ENCODE peak calls at places on chromosomes 6 and 20, in five cellular contexts. M, K, X, S and O are unnamed samples. For H3K27me3, the result is how much of the 10 kb centered on the place peaks cover.

GRCh38 chr6:33008944-33009861 is at the start of gene HLA-DOA:
- DNase-seq in M (peak), K (no peak), X (no peak), S (no peak), O (no peak)

GRCh38 chr20:50415516-50416268 is 94.5 kb upstream of the PTPN1 start:
- DNase-seq in M (peak), K (peak), X (peak), S (peak), O (no peak)

GRCh38 chr6:162119349-162119748 is 608.2 kb downstream of the PRKN start:
- DNase-seq in M (peak), K (no peak), X (no peak), S (no peak), O (no peak)

GRCh38 chr20:380763-381580 is 412 bp downstream of the TRIB3 start:
- DNase-seq in M (peak), K (peak), X (no peak), S (no peak), O (peak)

GRCh38 chr6:24610672-24611071 is 35.3 kb downstream of the KIAA0319 start:
- DNase-seq in M (no peak), K (no peak), X (no peak), S (no peak), O (no peak)

GRCh38 chr20:1462834-1463233 is 3.8 kb downstream of the NSFL1C start:
- DNase-seq in M (no peak), K (no peak), X (no peak), S (no peak), O (no peak)

GRCh38 chr20:59962155-59962554 is 3.9 kb downstream of the CDH26 start:
- DNase-seq in M (no peak), K (no peak), X (no peak), S (no peak), O (no peak)

GRCh38 chr6:137264308-137265075 is 45.3 kb upstream of the IFNGR1 start:
- DNase-seq in M (no peak), K (peak), X (no peak), S (no peak), O (no peak)

GRCh38 chr20:44646641-44647274 is 4.7 kb downstream of the ADA start:
- DNase-seq in M (peak), K (no peak), X (no peak), S (no peak), O (no peak)

GRCh38 chr20:23141450-23142161 is 55.5 kb upstream of the CD93 start:
- DNase-seq in M (no peak), K (peak), X (no peak), S (no peak), O (no peak)

GRCh38 chr6:156695747-156696146 is 81.4 kb upstream of the ARID1B start:
- DNase-seq in M (no peak), K (no peak), X (no peak), S (no peak), O (no peak)

GRCh38 chr6:11271228-11271627 is 38.8 kb upstream of the NEDD9 start:
- DNase-seq in M (peak), K (peak), X (no peak), S (no peak), O (no peak)

GRCh38 chr6:5532941-5533340 is 271.6 kb downstream of the FARS2 start:
- DNase-seq in M (no peak), K (no peak), X (no peak), S (no peak), O (no peak)

GRCh38 chr6:141313986-141314385 is 818.7 kb upstream of the GJE1 start:
- DNase-seq in M (no peak), K (no peak), X (no peak), S (no peak), O (no peak)

GRCh38 chr6:70954750-70955149 is 2.1 kb downstream of the B3GAT2 start:
- DNase-seq in M (no peak), K (no peak), X (no peak), S (no peak), O (no peak)

GRCh38 chr6:33513213-33513612 is 58.8 kb downstream of the ZBTB9 start:
- DNase-seq in M (no peak), K (no peak), X (no peak), S (no peak), O (no peak)

GRCh38 chr6:122035193-122035592 is 364.3 kb upstream of the HSF2 start:
- DNase-seq in M (no peak), K (no peak), X (no peak), S (no peak), O (no peak)

GRCh38 chr6:147808631-147809030 is 300.1 kb downstream of the SAMD5 start:
- DNase-seq in M (no peak), K (no peak), X (no peak), S (no peak), O (no peak)

GRCh38 chr6:16388488-16388887 is 150.1 kb downstream of the GMPR start:
- DNase-seq in M (no peak), K (no peak), X (no peak), S (no peak), O (no peak)

GRCh38 chr20:61875221-61875885 is 190.3 kb downstream of the TAF4 start:
- DNase-seq in M (no peak), K (no peak), X (no peak), S (no peak), O (peak)
- H3K4me3 ChIP-seq in M (no peak), K (no peak), X (no peak), S (no peak), O (no peak)

GRCh38 chr6:45215759-45216158 is 112.4 kb upstream of the RUNX2 start:
- DNase-seq in M (no peak), K (no peak), X (no peak), S (no peak), O (no peak)

GRCh38 chr6:45209762-45210161 is 118.4 kb upstream of the RUNX2 start:
- DNase-seq in M (no peak), K (no peak), X (no peak), S (no peak), O (no peak)

DNA sequence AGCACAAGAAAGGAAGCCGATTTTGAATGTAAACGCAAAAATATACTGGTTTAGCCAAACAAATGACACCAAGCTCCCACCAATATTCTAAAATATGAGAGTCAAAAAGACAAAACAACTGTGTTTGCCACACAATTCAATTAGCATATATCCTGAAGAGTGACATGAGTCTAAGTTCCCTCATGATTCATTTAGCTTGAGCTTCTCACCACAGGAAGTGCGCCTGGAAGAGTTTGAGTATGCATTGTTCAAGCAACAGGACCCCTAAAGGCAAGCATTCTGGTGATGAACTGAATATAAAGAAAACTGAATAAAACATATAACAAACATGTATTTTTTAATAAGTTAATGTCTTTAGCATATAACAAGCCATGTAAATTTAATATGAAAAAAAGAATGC is 115.2 kb upstream of the RUNX2 start:
- DNase-seq in M (no peak), K (no peak), X (no peak), S (no peak), O (no peak)
- H3K27me3 ChIP-seq in M (under half), K (under half), X (under half), S (under half), O (under half)

GRCh38 chr6:81750660-81751387 is 1.7 kb downstream of the TENT5A start:
- DNase-seq in M (no peak), K (no peak), X (no peak), S (no peak), O (no peak)
- H3K4me3 ChIP-seq in M (peak), K (peak), X (peak), S (peak), O (peak)

GRCh38 chr6:2222275-2222842 is 23.0 kb downstream of the GMDS start:
- DNase-seq in M (no peak), K (no peak), X (peak), S (no peak), O (no peak)
- H3K27me3 ChIP-seq in M (under half), K (under half), X (under half), S (under half), O (under half)

GRCh38 chr20:24469116-24470030 is at the start of gene SYNDIG1:
- DNase-seq in M (no peak), K (peak), X (no peak), S (no peak), O (no peak)
- H3K4me3 ChIP-seq in M (no peak), K (peak), X (peak), S (peak), O (no peak)

DNA sequence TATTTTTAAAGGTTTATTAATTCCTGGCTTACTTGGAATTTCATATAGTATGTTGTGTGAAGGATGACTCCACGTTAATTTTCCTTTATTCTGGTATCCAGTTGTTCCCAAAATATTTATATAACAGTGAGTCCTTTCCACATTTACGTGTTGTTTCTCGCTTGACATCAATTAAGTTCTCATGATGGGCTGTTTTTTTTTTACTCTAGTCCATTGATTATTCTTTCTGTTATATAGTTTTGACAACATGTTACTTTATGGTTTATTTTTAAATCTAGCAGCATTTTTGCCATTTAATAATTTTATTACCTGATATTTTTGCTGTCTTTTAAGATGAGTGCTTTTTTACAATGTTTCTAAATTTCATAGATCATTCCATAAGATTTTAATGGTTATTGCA is 6.7 kb downstream of the TRIM40 start:
- DNase-seq in M (no peak), K (no peak), X (no peak), S (no peak), O (no peak)
- H3K27me3 ChIP-seq in M (under half), K (under half), X (under half), S (under half), O (under half)

GRCh38 chr20:35206802-35207201 is 19.7 kb upstream of the MMP24 start:
- DNase-seq in M (no peak), K (no peak), X (no peak), S (no peak), O (no peak)

DNA sequence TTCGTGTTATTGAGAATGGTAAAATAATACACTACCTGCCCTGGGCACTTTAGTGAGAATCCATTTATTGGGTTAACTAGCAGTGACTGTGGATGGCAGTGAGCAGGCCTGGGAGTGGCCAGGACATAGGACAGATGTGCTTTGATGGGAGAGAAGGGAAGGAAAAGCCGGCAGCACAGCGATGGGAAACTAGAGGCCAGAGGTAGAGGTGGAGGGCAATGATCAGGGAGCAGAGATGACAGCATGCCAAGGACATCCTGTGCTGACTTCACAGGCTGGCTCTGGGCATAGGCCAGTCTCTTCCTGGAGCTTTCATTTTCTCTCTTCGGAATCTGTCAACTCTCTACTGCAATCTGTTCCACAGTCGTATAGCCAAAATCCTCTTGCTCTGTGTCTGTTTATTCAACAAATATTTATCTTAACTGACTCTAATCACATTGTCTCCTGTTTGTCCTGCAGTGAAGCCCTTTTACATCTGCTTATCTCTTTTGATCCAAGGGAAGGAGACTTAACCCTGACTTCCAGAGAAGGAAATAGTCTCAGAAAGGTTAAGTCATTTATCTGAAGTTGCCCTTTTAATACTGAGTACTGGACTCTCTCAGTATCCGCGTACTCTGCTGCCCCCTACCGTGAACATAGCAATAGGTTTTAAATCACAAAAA is 18.4 kb upstream of the MMP24 start:
- DNase-seq in M (peak), K (peak), X (no peak), S (no peak), O (peak)
- H3K4me3 ChIP-seq in M (no peak), K (peak), X (peak), S (no peak), O (no peak)

DNA sequence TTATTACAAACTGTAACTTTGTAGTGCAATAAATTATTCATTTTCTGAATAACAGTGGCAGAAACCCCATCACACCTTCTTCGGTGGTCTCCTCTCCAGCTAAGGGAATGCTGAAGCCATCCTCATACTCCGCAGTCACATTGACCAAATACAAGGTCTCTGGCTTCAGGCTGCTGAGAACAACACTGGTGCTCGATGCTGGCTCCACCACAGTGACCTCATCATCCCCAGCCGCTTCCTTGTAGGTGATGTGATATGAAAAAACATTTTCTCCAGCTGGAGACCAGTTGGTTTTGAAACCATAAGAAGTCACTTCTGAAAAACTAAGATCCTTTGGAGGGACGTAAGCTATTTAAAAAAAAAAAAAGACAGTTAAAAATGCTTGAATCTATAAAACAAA is 25.0 kb downstream of the COL12A1 start:
- DNase-seq in M (no peak), K (no peak), X (no peak), S (no peak), O (no peak)
- H3K27me3 ChIP-seq in M (under half), K (under half), X (under half), S (under half), O (under half)